ENCODE peak calls at places on chromosomes 1 and 21, in nine cellular contexts. One of them, this sample, is unnamed.

GRCh38 chr1:40241372-40241771 is 6.4 kb upstream of the TMCO2 start:
- DNase-seq in left lung: no peak
- DNase-seq in mucosa of descending colon: no peak
- DNase-seq in IMR-90: no peak
- DNase-seq in SJSA1: no peak
- DNase-seq in psoas muscle: no peak
- DNase-seq in MM.1S: no peak
- DNase-seq in H9: no peak
- DNase-seq in fibroblast of lung: no peak
- DNase-seq in this sample: peak; percentile 27

GRCh38 chr1:20380616-20381035 is 90.0 kb downstream of the VWA5B1 start:
- DNase-seq in H9: no peak
- DNase-seq in fibroblast of lung: peak; percentile 97
- DNase-seq in left lung: no peak
- DNase-seq in IMR-90: peak; percentile 90
- DNase-seq in MM.1S: no peak
- DNase-seq in mucosa of descending colon: no peak
- DNase-seq in SJSA1: peak; percentile 99
- DNase-seq in psoas muscle: no peak
- DNase-seq in this sample: no peak

GRCh38 chr1:159849972-159850371 is 12.5 kb downstream of the VSIG8 start:
- DNase-seq in left lung: no peak
- DNase-seq in IMR-90: peak; percentile 54
- DNase-seq in mucosa of descending colon: no peak
- DNase-seq in MM.1S: no peak
- DNase-seq in SJSA1: peak; percentile 30
- DNase-seq in fibroblast of lung: peak; percentile 30
- DNase-seq in psoas muscle: no peak
- DNase-seq in H9: no peak
- DNase-seq in this sample: no peak

GRCh38 chr1:226875641-226876295 is 5.4 kb downstream of the PSEN2 start:
- DNase-seq in mucosa of descending colon: peak; percentile 79
- DNase-seq in SJSA1: no peak
- DNase-seq in left lung: no peak
- DNase-seq in psoas muscle: no peak
- DNase-seq in MM.1S: no peak
- DNase-seq in fibroblast of lung: peak; percentile 63
- DNase-seq in IMR-90: peak; percentile 51
- DNase-seq in H9: peak; percentile 54
- DNase-seq in this sample: no peak

GRCh38 chr1:107459204-107459904 is 318.5 kb downstream of the NTNG1 start:
- DNase-seq in mucosa of descending colon: no peak
- DNase-seq in fibroblast of lung: no peak
- DNase-seq in left lung: no peak
- DNase-seq in psoas muscle: no peak
- DNase-seq in SJSA1: no peak
- DNase-seq in IMR-90: no peak
- DNase-seq in MM.1S: peak; percentile 58
- DNase-seq in H9: no peak
- DNase-seq in this sample: no peak

GRCh38 chr1:93437976-93438605 is 9.8 kb upstream of the FNBP1L start:
- DNase-seq in IMR-90: peak; percentile 65
- DNase-seq in mucosa of descending colon: no peak
- DNase-seq in H9: no peak
- DNase-seq in psoas muscle: no peak
- DNase-seq in MM.1S: peak; percentile 31
- DNase-seq in left lung: no peak
- DNase-seq in SJSA1: peak; percentile 39
- DNase-seq in fibroblast of lung: peak; percentile 47
- DNase-seq in this sample: peak; percentile 69

GRCh38 chr1:248804771-248805681 is 20.7 kb downstream of the SH3BP5L start:
- DNase-seq in SJSA1: no peak
- DNase-seq in psoas muscle: no peak
- DNase-seq in MM.1S: peak; percentile 68
- DNase-seq in mucosa of descending colon: no peak
- DNase-seq in IMR-90: no peak
- DNase-seq in fibroblast of lung: no peak
- DNase-seq in H9: no peak
- DNase-seq in left lung: no peak
- DNase-seq in this sample: no peak

GRCh38 chr1:240399381-240399780 is 212.6 kb downstream of the GREM2 start:
- DNase-seq in H9: no peak
- DNase-seq in mucosa of descending colon: no peak
- DNase-seq in psoas muscle: no peak
- DNase-seq in MM.1S: no peak
- DNase-seq in SJSA1: peak; percentile 18
- DNase-seq in IMR-90: peak; percentile 95
- DNase-seq in fibroblast of lung: peak; percentile 99
- DNase-seq in left lung: no peak
- DNase-seq in this sample: no peak

GRCh38 chr1:233300326-233300725 is 4.8 kb upstream of the PCNX2 start:
- DNase-seq in fibroblast of lung: peak; percentile 18
- DNase-seq in psoas muscle: no peak
- DNase-seq in mucosa of descending colon: no peak
- DNase-seq in H9: no peak
- DNase-seq in IMR-90: peak; percentile 51
- DNase-seq in SJSA1: peak; percentile 13
- DNase-seq in left lung: no peak
- DNase-seq in MM.1S: no peak
- DNase-seq in this sample: no peak

GRCh38 chr1:220013497-220013896 is 32.8 kb downstream of the EPRS1 start:
- DNase-seq in SJSA1: no peak
- DNase-seq in IMR-90: peak; percentile 59
- DNase-seq in fibroblast of lung: peak; percentile 75
- DNase-seq in psoas muscle: no peak
- DNase-seq in mucosa of descending colon: no peak
- DNase-seq in H9: no peak
- DNase-seq in MM.1S: peak; percentile 76
- DNase-seq in left lung: no peak
- DNase-seq in this sample: no peak

GRCh38 chr1:226882631-226883409 is 12.4 kb downstream of the PSEN2 start:
- DNase-seq in mucosa of descending colon: no peak
- DNase-seq in IMR-90: peak; percentile 69
- DNase-seq in H9: no peak
- DNase-seq in psoas muscle: no peak
- DNase-seq in SJSA1: peak; percentile 49
- DNase-seq in MM.1S: peak; percentile 98
- DNase-seq in fibroblast of lung: peak; percentile 57
- DNase-seq in left lung: no peak
- DNase-seq in this sample: no peak

GRCh38 chr21:22679207-22679606 is 1681.0 kb downstream of the NCAM2 start:
- DNase-seq in left lung: peak; percentile 40
- DNase-seq in IMR-90: no peak
- DNase-seq in H9: no peak
- DNase-seq in psoas muscle: no peak
- DNase-seq in SJSA1: no peak
- DNase-seq in mucosa of descending colon: peak; percentile 12
- DNase-seq in fibroblast of lung: no peak
- DNase-seq in MM.1S: no peak
- DNase-seq in this sample: no peak

GRCh38 chr1:114152211-114153050 is 1.2 kb downstream of the SYT6 start:
- DNase-seq in IMR-90: peak; percentile 24
- DNase-seq in MM.1S: no peak
- DNase-seq in left lung: peak; percentile 87
- DNase-seq in SJSA1: no peak
- DNase-seq in psoas muscle: peak; percentile 72
- DNase-seq in mucosa of descending colon: no peak
- DNase-seq in fibroblast of lung: peak; percentile 37
- DNase-seq in H9: no peak
- DNase-seq in this sample: peak; percentile 28

GRCh38 chr1:119787776-119788175 is 19.1 kb upstream of the HMGCS2 start:
- DNase-seq in fibroblast of lung: peak; percentile 87
- DNase-seq in left lung: no peak
- DNase-seq in psoas muscle: no peak
- DNase-seq in SJSA1: peak; percentile 32
- DNase-seq in MM.1S: peak; percentile 39
- DNase-seq in IMR-90: peak; percentile 63
- DNase-seq in H9: no peak
- DNase-seq in mucosa of descending colon: no peak
- DNase-seq in this sample: no peak

GRCh38 chr1:14267991-14268390 is 330.5 kb upstream of the KAZN start:
- DNase-seq in fibroblast of lung: peak; percentile 49
- DNase-seq in psoas muscle: no peak
- DNase-seq in H9: no peak
- DNase-seq in SJSA1: no peak
- DNase-seq in MM.1S: no peak
- DNase-seq in left lung: no peak
- DNase-seq in mucosa of descending colon: no peak
- DNase-seq in IMR-90: no peak
- DNase-seq in this sample: no peak

GRCh38 chr1:15937706-15938168 is 38.2 kb downstream of the ZBTB17 start:
- DNase-seq in IMR-90: peak; percentile 66
- DNase-seq in mucosa of descending colon: no peak
- DNase-seq in SJSA1: no peak
- DNase-seq in psoas muscle: no peak
- DNase-seq in H9: no peak
- DNase-seq in left lung: no peak
- DNase-seq in fibroblast of lung: peak; percentile 40
- DNase-seq in MM.1S: no peak
- DNase-seq in this sample: peak; percentile 75

GRCh38 chr21:39885119-39885848 is 18.0 kb downstream of the PCP4 start:
- DNase-seq in SJSA1: no peak
- DNase-seq in mucosa of descending colon: no peak
- DNase-seq in MM.1S: no peak
- DNase-seq in psoas muscle: no peak
- DNase-seq in H9: no peak
- DNase-seq in IMR-90: no peak
- DNase-seq in fibroblast of lung: peak; percentile 21
- DNase-seq in left lung: no peak
- DNase-seq in this sample: no peak

GRCh38 chr1:7549693-7550161 is 221.4 kb upstream of the VAMP3 start:
- DNase-seq in SJSA1: no peak
- DNase-seq in IMR-90: peak; percentile 35
- DNase-seq in fibroblast of lung: no peak
- DNase-seq in left lung: no peak
- DNase-seq in MM.1S: no peak
- DNase-seq in mucosa of descending colon: no peak
- DNase-seq in psoas muscle: peak; percentile 23
- DNase-seq in H9: no peak
- DNase-seq in this sample: no peak
- H3K4me1 ChIP-seq in SJSA1: peaks cover 13% of the 10 kb centered on the region
- H3K4me1 ChIP-seq in IMR-90: peaks cover 6% of the 10 kb centered on the region
- H3K4me1 ChIP-seq in fibroblast of lung: no peaks in the 10 kb centered on the region
- H3K4me1 ChIP-seq in left lung: peaks cover 10% of the 10 kb centered on the region
- H3K4me1 ChIP-seq in MM.1S: no peaks in the 10 kb centered on the region
- H3K4me1 ChIP-seq in mucosa of descending colon: peaks cover 8% of the 10 kb centered on the region
- H3K4me1 ChIP-seq in psoas muscle: no peaks in the 10 kb centered on the region
- H3K4me1 ChIP-seq in H9: peaks cover 3% of the 10 kb centered on the region
- H3K4me1 ChIP-seq in this sample: peaks cover 28% of the 10 kb centered on the region

GRCh38 chr1:151425103-151425502 is 25.7 kb downstream of the PSMB4 start:
- DNase-seq in psoas muscle: no peak
- DNase-seq in fibroblast of lung: no peak
- DNase-seq in H9: no peak
- DNase-seq in left lung: no peak
- DNase-seq in MM.1S: no peak
- DNase-seq in mucosa of descending colon: no peak
- DNase-seq in SJSA1: no peak
- DNase-seq in IMR-90: no peak
- DNase-seq in this sample: no peak

GRCh38 chr1:151428068-151428467 is 28.7 kb downstream of the PSMB4 start:
- DNase-seq in H9: no peak
- DNase-seq in IMR-90: no peak
- DNase-seq in SJSA1: no peak
- DNase-seq in fibroblast of lung: no peak
- DNase-seq in MM.1S: no peak
- DNase-seq in left lung: no peak
- DNase-seq in mucosa of descending colon: no peak
- DNase-seq in psoas muscle: no peak
- DNase-seq in this sample: no peak
- H3K4me1 ChIP-seq in H9: no peaks in the 10 kb centered on the region
- H3K4me1 ChIP-seq in IMR-90: no peaks in the 10 kb centered on the region
- H3K4me1 ChIP-seq in SJSA1: no peaks in the 10 kb centered on the region
- H3K4me1 ChIP-seq in fibroblast of lung: no peaks in the 10 kb centered on the region
- H3K4me1 ChIP-seq in MM.1S: no peaks in the 10 kb centered on the region
- H3K4me1 ChIP-seq in left lung: no peaks in the 10 kb centered on the region
- H3K4me1 ChIP-seq in mucosa of descending colon: no peaks in the 10 kb centered on the region
- H3K4me1 ChIP-seq in psoas muscle: no peaks in the 10 kb centered on the region
- H3K4me1 ChIP-seq in this sample: no peaks in the 10 kb centered on the region

DNA sequence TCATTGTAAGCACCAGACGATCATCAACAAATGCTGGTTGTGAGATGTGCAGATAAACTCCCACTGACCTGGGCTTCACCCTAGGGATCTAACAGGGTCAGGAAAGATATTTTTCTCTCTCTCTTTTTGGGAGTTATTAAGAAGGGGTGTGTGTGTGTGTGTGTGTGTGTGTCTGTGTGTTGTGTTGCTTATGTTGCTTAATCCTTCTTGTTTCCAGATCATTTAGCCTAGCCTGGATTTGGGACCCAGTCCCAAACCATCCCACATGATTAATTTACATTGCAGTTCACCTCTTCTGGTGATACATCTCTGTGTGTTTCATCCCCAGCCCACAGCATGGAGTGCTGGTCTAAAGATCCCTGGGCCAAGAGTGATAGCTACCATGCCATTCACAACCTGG is 122.8 kb upstream of the IPO9 start:
- DNase-seq in fibroblast of lung: peak; percentile 83
- DNase-seq in MM.1S: no peak
- DNase-seq in SJSA1: no peak
- DNase-seq in H9: no peak
- DNase-seq in mucosa of descending colon: no peak
- DNase-seq in left lung: no peak
- DNase-seq in psoas muscle: no peak
- DNase-seq in IMR-90: no peak
- DNase-seq in this sample: no peak
- H3K4me1 ChIP-seq in fibroblast of lung: peaks cover 54% of the 10 kb centered on the region
- H3K4me1 ChIP-seq in MM.1S: no peaks in the 10 kb centered on the region
- H3K4me1 ChIP-seq in SJSA1: peaks cover 15% of the 10 kb centered on the region
- H3K4me1 ChIP-seq in H9: peaks cover 3% of the 10 kb centered on the region
- H3K4me1 ChIP-seq in mucosa of descending colon: peaks cover 12% of the 10 kb centered on the region
- H3K4me1 ChIP-seq in left lung: peaks cover 13% of the 10 kb centered on the region
- H3K4me1 ChIP-seq in psoas muscle: peaks cover 27% of the 10 kb centered on the region
- H3K4me1 ChIP-seq in IMR-90: peaks cover 30% of the 10 kb centered on the region
- H3K4me1 ChIP-seq in this sample: peaks cover 5% of the 10 kb centered on the region

DNA sequence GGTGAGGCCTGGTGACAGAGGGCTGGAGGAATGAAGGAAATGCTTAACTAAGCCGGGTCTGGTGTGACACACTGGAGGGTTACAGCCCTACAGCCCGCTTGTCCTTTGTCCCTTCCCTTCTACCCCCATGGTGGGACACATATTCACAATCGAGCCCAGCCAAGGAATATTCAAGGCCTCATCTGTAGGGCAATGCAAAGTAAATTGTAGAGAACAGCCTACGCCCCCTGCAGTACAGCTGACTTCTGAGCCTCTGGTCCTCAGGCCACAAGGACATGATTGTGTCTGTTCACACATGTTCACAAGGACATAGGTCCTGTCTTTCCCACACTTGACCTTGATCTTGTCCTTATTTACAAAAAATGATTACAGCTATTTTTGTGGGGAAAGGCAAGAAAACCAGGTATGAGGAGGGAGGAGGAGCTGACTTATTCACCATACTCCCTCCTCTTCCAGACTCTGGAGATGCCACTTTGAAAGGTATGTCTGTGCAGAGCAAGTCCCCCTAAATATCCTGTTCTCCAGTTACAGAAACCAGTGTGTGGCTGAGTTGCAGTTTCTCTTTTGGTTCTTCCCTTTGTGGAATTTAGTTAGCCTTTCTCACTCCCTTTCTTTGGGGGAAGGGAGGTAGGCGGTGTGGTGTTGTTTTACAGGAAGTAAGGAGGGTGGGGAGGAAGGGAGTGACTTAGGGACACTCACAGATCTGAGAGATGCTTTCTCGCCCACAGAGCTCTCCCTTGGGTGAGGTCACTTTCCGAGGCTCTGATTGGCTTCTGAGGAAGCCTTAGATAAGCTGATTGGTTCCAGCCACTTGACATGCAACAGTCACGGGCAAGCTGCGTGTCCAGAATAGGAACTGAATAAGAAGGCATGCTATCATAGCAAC is 14.6 kb downstream of the POLR3GL start:
- DNase-seq in fibroblast of lung: peak; percentile 100
- DNase-seq in mucosa of descending colon: peak; percentile 90
- DNase-seq in SJSA1: peak; percentile 99
- DNase-seq in psoas muscle: peak; percentile 94
- DNase-seq in left lung: peak; percentile 79
- DNase-seq in IMR-90: peak; percentile 100
- DNase-seq in MM.1S: peak; percentile 100
- DNase-seq in H9: peak; percentile 95
- DNase-seq in this sample: peak; percentile 98
- H3K4me1 ChIP-seq in fibroblast of lung: peaks cover 21% of the 10 kb centered on the region
- H3K4me1 ChIP-seq in mucosa of descending colon: peaks cover 55% of the 10 kb centered on the region
- H3K4me1 ChIP-seq in SJSA1: peaks cover 36% of the 10 kb centered on the region
- H3K4me1 ChIP-seq in psoas muscle: peaks cover 63% of the 10 kb centered on the region
- H3K4me1 ChIP-seq in left lung: peaks cover 75% of the 10 kb centered on the region
- H3K4me1 ChIP-seq in IMR-90: peaks cover 16% of the 10 kb centered on the region
- H3K4me1 ChIP-seq in MM.1S: peaks cover 66% of the 10 kb centered on the region
- H3K4me1 ChIP-seq in H9: peaks cover 7% of the 10 kb centered on the region
- H3K4me1 ChIP-seq in this sample: peaks cover 40% of the 10 kb centered on the region